ENCODE peak calls at places on chromosome 22, in eight cellular contexts. L is cerebellar cortex; P is activated naive CD8-positive, alpha-beta T cell treated with anti-CD3 and anti-CD28 coated beads, Interleukin-2, amount 50 U/mL, for 24 hours; E is HFFc6; B is NCI-H2029 treated with DMSO at 0.1 percent for 48 hours; A is CD4-positive, CD25-positive, alpha-beta regulatory T cell; H is stimulated activated CD4-positive, alpha-beta T cell treated with anti-CD3 and anti-CD28 coated beads, Interleukin-4, amount 100 ng/mL, for 48 hours; T is cardiac septum. R is an unnamed sample.

GRCh38 chr22:37639070-37639760 is at the start of gene SH3BP1:
- DNase-seq in L (no peak), P (peak), E (no peak), B (no peak), A (peak), H (no peak), T (no peak), R (peak)

GRCh38 chr22:19523240-19524169 is 705 bp downstream of the CLDN5 start:
- DNase-seq in L (no peak), P (no peak), E (no peak), B (no peak), A (peak), H (no peak), T (peak), R (no peak)

GRCh38 chr22:37043828-37044538 is 7.6 kb upstream of the KCTD17 start:
- DNase-seq in L (no peak), P (peak), E (peak), B (peak), A (peak), H (peak), T (peak), R (peak)

GRCh38 chr22:20533879-20534265 is 26.5 kb downstream of the MED15 start:
- DNase-seq in L (no peak), P (no peak), E (no peak), B (no peak), A (no peak), H (no peak), T (no peak), R (no peak)

GRCh38 chr22:37623075-37624016 is 14.7 kb downstream of the GGA1 start:
- DNase-seq in L (peak), P (peak), E (peak), B (peak), A (peak), H (no peak), T (no peak), R (peak)

GRCh38 chr22:41974691-41975290 is 5.5 kb downstream of the SEPTIN3 start:
- DNase-seq in L (no peak), P (no peak), E (no peak), B (no peak), A (no peak), H (no peak), T (no peak), R (no peak)

GRCh38 chr22:49934144-49934890 is 15.9 kb downstream of the CRELD2 start:
- DNase-seq in L (no peak), P (no peak), E (no peak), B (no peak), A (no peak), H (no peak), T (peak), R (peak)

GRCh38 chr22:29480512-29481264 is 670 bp downstream of the NEFH start:
- DNase-seq in L (peak), P (peak), E (no peak), B (no peak), A (peak), H (peak), T (no peak), R (peak)

GRCh38 chr22:49724030-49724892 is 103.4 kb downstream of the BRD1 start:
- DNase-seq in L (no peak), P (peak), E (no peak), B (no peak), A (peak), H (peak), T (no peak), R (no peak)

GRCh38 chr22:48238966-48239365 is 1476.5 kb downstream of the TBC1D22A start:
- DNase-seq in L (no peak), P (no peak), E (no peak), B (no peak), A (no peak), H (no peak), T (peak), R (no peak)

GRCh38 chr22:36753120-36753802 is 22.7 kb downstream of the IFT27 start:
- DNase-seq in L (no peak), P (no peak), E (no peak), B (no peak), A (no peak), H (no peak), T (peak), R (no peak)

GRCh38 chr22:36846271-36846670 is 14.5 kb upstream of the NCF4 start:
- DNase-seq in L (no peak), P (no peak), E (no peak), B (no peak), A (no peak), H (no peak), T (peak), R (no peak)

GRCh38 chr22:45159652-45160462 is 3.9 kb upstream of the NUP50 start:
- DNase-seq in L (no peak), P (no peak), E (no peak), B (no peak), A (no peak), H (no peak), T (no peak), R (no peak)

GRCh38 chr22:23829845-23830372 is 8.9 kb downstream of the DERL3 start:
- DNase-seq in L (no peak), P (no peak), E (peak), B (no peak), A (no peak), H (no peak), T (peak), R (no peak)

GRCh38 chr22:19933328-19934241 is 8.0 kb upstream of the COMT start:
- DNase-seq in L (no peak), P (no peak), E (no peak), B (no peak), A (no peak), H (no peak), T (no peak), R (no peak)

GRCh38 chr22:48258108-48258705 is 1495.8 kb downstream of the TBC1D22A start:
- DNase-seq in L (no peak), P (no peak), E (no peak), B (no peak), A (no peak), H (no peak), T (peak), R (no peak)

GRCh38 chr22:45155050-45155840 is 8.5 kb upstream of the NUP50 start:
- DNase-seq in L (no peak), P (no peak), E (no peak), B (no peak), A (no peak), H (no peak), T (no peak), R (no peak)

GRCh38 chr22:36470162-36470993 is 11.1 kb downstream of the TXN2 start:
- DNase-seq in L (peak), P (peak), E (peak), B (peak), A (peak), H (peak), T (peak), R (peak)

GRCh38 chr22:48944756-48945620 is 882.7 kb downstream of the BRD1 start:
- DNase-seq in L (no peak), P (no peak), E (no peak), B (no peak), A (no peak), H (no peak), T (peak), R (no peak)

GRCh38 chr22:30210235-30210831 is 36.2 kb downstream of the LIF start:
- DNase-seq in L (no peak), P (no peak), E (no peak), B (no peak), A (no peak), H (no peak), T (no peak), R (no peak)

GRCh38 chr22:37563153-37564081 is 3.1 kb downstream of the CDC42EP1 start:
- DNase-seq in L (no peak), P (no peak), E (peak), B (no peak), A (no peak), H (no peak), T (no peak), R (no peak)

GRCh38 chr22:38540731-38541130 is 29.3 kb downstream of the DMC1 start:
- DNase-seq in L (no peak), P (no peak), E (no peak), B (no peak), A (no peak), H (no peak), T (no peak), R (no peak)

GRCh38 chr22:43862074-43862881 is at the start of gene SULT4A1:
- DNase-seq in L (peak), P (peak), E (no peak), B (peak), A (no peak), H (no peak), T (peak), R (no peak)

GRCh38 chr22:38303974-38304373 is 13.3 kb downstream of the CSNK1E start:
- DNase-seq in L (no peak), P (no peak), E (no peak), B (no peak), A (no peak), H (no peak), T (no peak), R (no peak)

GRCh38 chr22:21873619-21874018 is 6.2 kb upstream of the MAPK1 start:
- DNase-seq in L (no peak), P (no peak), E (no peak), B (no peak), A (no peak), H (no peak), T (no peak), R (no peak)

GRCh38 chr22:43000441-43001175 is 14.3 kb downstream of the PACSIN2 start:
- DNase-seq in L (no peak), P (peak), E (no peak), B (no peak), A (peak), H (peak), T (no peak), R (no peak)

GRCh38 chr22:29026579-29026978 is 35.1 kb downstream of the C22orf31 start:
- DNase-seq in L (no peak), P (no peak), E (no peak), B (no peak), A (no peak), H (no peak), T (no peak), R (no peak)

GRCh38 chr22:26435327-26436093 is 6.5 kb downstream of the ASPHD2 start:
- DNase-seq in L (peak), P (no peak), E (no peak), B (no peak), A (no peak), H (no peak), T (no peak), R (no peak)

GRCh38 chr22:19549428-19549827 is 25.2 kb upstream of the CLDN5 start:
- DNase-seq in L (no peak), P (no peak), E (no peak), B (no peak), A (no peak), H (no peak), T (no peak), R (no peak)

GRCh38 chr22:31218565-31219262 is 6.6 kb downstream of the LIMK2 start:
- DNase-seq in L (no peak), P (no peak), E (no peak), B (no peak), A (no peak), H (no peak), T (no peak), R (no peak)

GRCh38 chr22:30864441-30865420 is 103.8 kb downstream of the MORC2 start:
- DNase-seq in L (no peak), P (no peak), E (no peak), B (no peak), A (no peak), H (no peak), T (peak), R (no peak)

GRCh38 chr22:48084041-48084748 is 1321.7 kb downstream of the TBC1D22A start:
- DNase-seq in L (no peak), P (no peak), E (no peak), B (peak), A (no peak), H (no peak), T (no peak), R (peak)

GRCh38 chr22:41682033-41682807 is 6.4 kb downstream of the SNU13 start:
- DNase-seq in L (peak), P (peak), E (peak), B (peak), A (peak), H (peak), T (peak), R (peak)

GRCh38 chr22:23467721-23468294 is 112.3 kb downstream of the IGLL1 start:
- DNase-seq in L (no peak), P (no peak), E (no peak), B (no peak), A (no peak), H (no peak), T (no peak), R (no peak)

GRCh38 chr22:31248965-31249940 is 37.2 kb downstream of the LIMK2 start:
- DNase-seq in L (no peak), P (no peak), E (no peak), B (no peak), A (no peak), H (no peak), T (peak), R (no peak)

GRCh38 chr22:22210375-22210774 is 34.2 kb upstream of the VPREB1 start:
- DNase-seq in L (no peak), P (peak), E (peak), B (no peak), A (peak), H (peak), T (no peak), R (no peak)

GRCh38 chr22:46638601-46639431 is 18.6 kb downstream of the GRAMD4 start:
- DNase-seq in L (no peak), P (no peak), E (peak), B (peak), A (no peak), H (no peak), T (no peak), R (no peak)

GRCh38 chr22:19351604-19352003 is 60.1 kb upstream of the CLTCL1 start:
- DNase-seq in L (no peak), P (no peak), E (no peak), B (no peak), A (no peak), H (no peak), T (no peak), R (no peak)

GRCh38 chr22:28208036-28208435 is 289.0 kb upstream of the PITPNB start:
- DNase-seq in L (no peak), P (no peak), E (no peak), B (no peak), A (no peak), H (no peak), T (no peak), R (no peak)

GRCh38 chr22:19566599-19567382 is 42.6 kb upstream of the CLDN5 start:
- DNase-seq in L (no peak), P (no peak), E (no peak), B (no peak), A (no peak), H (no peak), T (peak), R (no peak)

R was measured in immature natural killer cell.